ENCODE peak calls at places on chromosomes 3 and 15, in nine cellular contexts. F is mesothelial cell of epicardium, J is A549, E is right atrium auricular region, A is Kasumi-1, C is HEK293T, T is AG08395, U is DMS53, X is tibial nerve. O is an unnamed sample.

GRCh38 chr3:18046131-18046530 is 303.7 kb upstream of the TBC1D5 start:
- DNase-seq in F (no peak), J (no peak), E (no peak), A (no peak), C (no peak), T (no peak), U (no peak), X (no peak), O (no peak)

GRCh38 chr3:140933109-140933508 is 8.5 kb upstream of the SLC25A36 start:
- DNase-seq in F (no peak), J (no peak), E (no peak), A (no peak), C (no peak), T (no peak), U (no peak), X (no peak), O (no peak)

GRCh38 chr3:159727506-159727905 is 261.1 kb upstream of the IL12A start:
- DNase-seq in F (no peak), J (no peak), E (no peak), A (no peak), C (no peak), T (no peak), U (no peak), X (no peak), O (no peak)

GRCh38 chr3:55523471-55523870 is 36.4 kb upstream of the WNT5A start:
- DNase-seq in F (no peak), J (no peak), E (no peak), A (no peak), C (no peak), T (no peak), U (no peak), X (no peak), O (no peak)

GRCh38 chr15:95626501-95627361 is 703.8 kb upstream of the NR2F2 start:
- DNase-seq in F (no peak), J (no peak), E (no peak), A (no peak), C (peak; percentile 38), T (no peak), U (no peak), X (no peak), O (no peak)

GRCh38 chr3:171833775-171834460 is 9.2 kb upstream of the TMEM212 start:
- DNase-seq in F (no peak), J (no peak), E (no peak), A (peak; percentile 85), C (no peak), T (peak; percentile 23), U (peak; percentile 57), X (no peak), O (no peak)

GRCh38 chr15:62901087-62901486 is 141.5 kb upstream of the TPM1 start:
- DNase-seq in F (no peak), J (no peak), E (no peak), A (no peak), C (no peak), T (no peak), U (no peak), X (no peak), O (no peak)

GRCh38 chr3:107432013-107432515 is 54.8 kb downstream of the CCDC54 start:
- DNase-seq in F (no peak), J (no peak), E (no peak), A (no peak), C (no peak), T (no peak), U (peak; percentile 58), X (no peak), O (no peak)

GRCh38 chr15:85941186-85941855 is 138.3 kb upstream of the AGBL1 start:
- DNase-seq in F (no peak), J (no peak), E (no peak), A (no peak), C (peak; percentile 14), T (no peak), U (no peak), X (no peak), O (no peak)

GRCh38 chr3:88003115-88003755 is 55.6 kb downstream of the CGGBP1 start:
- DNase-seq in F (no peak), J (peak; percentile 25), E (no peak), A (peak; percentile 75), C (peak; percentile 34), T (peak; percentile 49), U (peak; percentile 41), X (peak; percentile 50), O (no peak)

GRCh38 chr3:31531992-31532586 is 636 bp upstream of the STT3B start:
- DNase-seq in F (peak; percentile 98), J (peak; percentile 94), E (peak; percentile 99), A (peak; percentile 95), C (peak; percentile 94), T (peak; percentile 99), U (peak; percentile 94), X (peak; percentile 97), O (peak; percentile 99)

GRCh38 chr15:41836713-41837454 is 1.8 kb upstream of the PLA2G4B start:
- DNase-seq in F (no peak), J (no peak), E (no peak), A (no peak), C (no peak), T (no peak), U (no peak), X (no peak), O (no peak)

GRCh38 chr3:127171721-127172120 is 21.2 kb upstream of the PRR23E start:
- DNase-seq in F (no peak), J (no peak), E (no peak), A (no peak), C (peak; percentile 3), T (no peak), U (no peak), X (no peak), O (no peak)

GRCh38 chr3:155568295-155568694 is 176.6 kb downstream of the PLCH1 start:
- DNase-seq in F (no peak), J (no peak), E (no peak), A (no peak), C (no peak), T (no peak), U (no peak), X (no peak), O (no peak)

GRCh38 chr15:59371458-59372351 is 966 bp downstream of the MYO1E start:
- DNase-seq in F (no peak), J (peak; percentile 46), E (no peak), A (no peak), C (peak; percentile 20), T (peak; percentile 54), U (peak; percentile 80), X (peak; percentile 20), O (no peak)

GRCh38 chr3:187858086-187858485 is 112.8 kb upstream of the BCL6 start:
- DNase-seq in F (no peak), J (no peak), E (no peak), A (no peak), C (no peak), T (no peak), U (no peak), X (peak; percentile 32), O (no peak)

GRCh38 chr3:188241072-188241471 is 87.1 kb downstream of the LPP start:
- DNase-seq in F (no peak), J (no peak), E (no peak), A (no peak), C (no peak), T (no peak), U (no peak), X (no peak), O (peak; percentile 18)

GRCh38 chr3:54954019-54954418 is 26.2 kb upstream of the LRTM1 start:
- DNase-seq in F (no peak), J (peak; percentile 3), E (no peak), A (no peak), C (no peak), T (peak; percentile 78), U (peak; percentile 25), X (no peak), O (no peak)

GRCh38 chr15:39250460-39251186 is 330.3 kb upstream of the THBS1 start:
- DNase-seq in F (no peak), J (no peak), E (no peak), A (no peak), C (no peak), T (no peak), U (peak; percentile 60), X (no peak), O (no peak)

GRCh38 chr15:57333487-57333886 is 42.8 kb upstream of the CGNL1 start:
- DNase-seq in F (no peak), J (no peak), E (no peak), A (no peak), C (no peak), T (no peak), U (no peak), X (no peak), O (no peak)

GRCh38 chr3:185486371-185486770 is 12.5 kb downstream of the TMEM41A start:
- DNase-seq in F (no peak), J (no peak), E (no peak), A (no peak), C (no peak), T (no peak), U (no peak), X (no peak), O (no peak)

GRCh38 chr3:109927726-109928125 is 590.4 kb upstream of the DPPA4 start:
- DNase-seq in F (no peak), J (no peak), E (no peak), A (no peak), C (no peak), T (no peak), U (no peak), X (no peak), O (no peak)

GRCh38 chr3:42476225-42477160 is 25.9 kb upstream of the VIPR1 start:
- DNase-seq in F (no peak), J (no peak), E (no peak), A (no peak), C (no peak), T (peak; percentile 29), U (peak; percentile 48), X (no peak), O (no peak)

GRCh38 chr15:39153718-39154117 is 427.2 kb upstream of the THBS1 start:
- DNase-seq in F (no peak), J (no peak), E (no peak), A (no peak), C (no peak), T (peak; percentile 30), U (peak; percentile 97), X (no peak), O (no peak)

GRCh38 chr3:108396336-108396735 is 100.0 kb downstream of the HHLA2 start:
- DNase-seq in F (no peak), J (no peak), E (no peak), A (no peak), C (no peak), T (no peak), U (no peak), X (no peak), O (no peak)

GRCh38 chr3:58584690-58585004 is 7.5 kb upstream of the FAM107A start:
- DNase-seq in F (no peak), J (no peak), E (no peak), A (no peak), C (no peak), T (no peak), U (peak; percentile 20), X (no peak), O (no peak)

O was measured in occipital lobe.